ENCODE peak calls at places on chromosomes 16 and 17, in four cellular contexts. O is tibial artery, Y is neural progenitor cell, H is mammary epithelial cell. V is an unnamed sample.

GRCh38 chr17:55398689-55399088 is 22.9 kb downstream of the MMD start:
- DNase-seq in O (no peak), Y (no peak), H (no peak), V (no peak)

GRCh38 chr17:14048169-14048568 is 21.1 kb upstream of the COX10 start:
- DNase-seq in O (no peak), Y (peak), H (no peak), V (no peak)

GRCh38 chr17:55437165-55437605 is 15.6 kb upstream of the MMD start:
- DNase-seq in O (no peak), Y (peak), H (no peak), V (no peak)

GRCh38 chr17:1583569-1583968 is 21.0 kb upstream of the PITPNA start:
- DNase-seq in O (no peak), Y (no peak), H (no peak), V (no peak)

GRCh38 chr16:22664561-22664997 is 149.4 kb upstream of the HS3ST2 start:
- DNase-seq in O (no peak), Y (no peak), H (no peak), V (no peak)

GRCh38 chr17:44086364-44087311 is 16.1 kb downstream of the G6PC3 start:
- DNase-seq in O (no peak), Y (peak), H (peak), V (no peak)

GRCh38 chr17:8162997-8163977 is 539 bp upstream of the VAMP2 start:
- DNase-seq in O (no peak), Y (peak), H (no peak), V (no peak)

GRCh38 chr16:83214671-83215070 is 587.9 kb downstream of the CDH13 start:
- DNase-seq in O (no peak), Y (no peak), H (peak), V (no peak)

GRCh38 chr17:55527520-55528118 is 16.4 kb upstream of the SMIM36 start:
- DNase-seq in O (peak), Y (peak), H (peak), V (no peak)

GRCh38 chr17:29747660-29748059 is 124.9 kb upstream of the CORO6 start:
- DNase-seq in O (no peak), Y (no peak), H (no peak), V (no peak)

GRCh38 chr17:34997355-34997862 is 17.1 kb downstream of the LIG3 start:
- DNase-seq in O (peak), Y (no peak), H (no peak), V (no peak)

GRCh38 chr17:1732241-1733046 is 7.9 kb downstream of the WDR81 start:
- DNase-seq in O (no peak), Y (no peak), H (no peak), V (no peak)

GRCh38 chr17:38889745-38890409 is 20.0 kb downstream of the LASP1 start:
- DNase-seq in O (no peak), Y (no peak), H (no peak), V (no peak)

GRCh38 chr16:65917466-65917865 is 449.0 kb upstream of the CDH5 start:
- DNase-seq in O (no peak), Y (no peak), H (no peak), V (no peak)

GRCh38 chr16:68351991-68352431 is 41.2 kb downstream of the PRMT7 start:
- DNase-seq in O (no peak), Y (no peak), H (no peak), V (no peak)

GRCh38 chr16:8853611-8854010 is 15.2 kb downstream of the CARHSP1 start:
- DNase-seq in O (no peak), Y (no peak), H (no peak), V (no peak)

GRCh38 chr16:48420437-48420836 is 35.2 kb upstream of the SIAH1 start:
- DNase-seq in O (no peak), Y (no peak), H (peak), V (no peak)

GRCh38 chr16:19366384-19366783 is 51.3 kb upstream of the TMC5 start:
- DNase-seq in O (no peak), Y (no peak), H (no peak), V (no peak)

GRCh38 chr16:55282441-55282840 is 41.6 kb upstream of the IRX6 start:
- DNase-seq in O (no peak), Y (no peak), H (no peak), V (no peak)

GRCh38 chr17:44916059-44916780 is 920 bp upstream of the GFAP start:
- DNase-seq in O (no peak), Y (peak), H (no peak), V (no peak)

GRCh38 chr16:74472010-74472409 is 50.7 kb upstream of the CLEC18B start:
- DNase-seq in O (no peak), Y (no peak), H (no peak), V (no peak)

GRCh38 chr17:17050346-17051345 is 8.4 kb downstream of the MPRIP start:
- DNase-seq in O (peak), Y (no peak), H (no peak), V (no peak)
- H3K27ac ChIP-seq in O (peak), Y (no peak), H (no peak), V (no peak)

GRCh38 chr17:48036693-48037035 is 933 bp downstream of the COPZ2 start:
- DNase-seq in O (no peak), Y (no peak), H (no peak), V (no peak)
- H3K27ac ChIP-seq in O (peak), Y (no peak), H (no peak), V (no peak)

GRCh38 chr16:84833142-84833495 is 13.3 kb downstream of the CRISPLD2 start:
- DNase-seq in O (no peak), Y (no peak), H (no peak), V (no peak)

GRCh38 chr16:84832488-84833141 is 12.8 kb downstream of the CRISPLD2 start:
- DNase-seq in O (peak), Y (no peak), H (no peak), V (no peak)

GRCh38 chr16:84834403-84834772 is 14.6 kb downstream of the CRISPLD2 start:
- DNase-seq in O (no peak), Y (no peak), H (no peak), V (no peak)

GRCh38 chr16:84836234-84836647 is 16.5 kb downstream of the CRISPLD2 start:
- DNase-seq in O (peak), Y (peak), H (peak), V (no peak)

DNA sequence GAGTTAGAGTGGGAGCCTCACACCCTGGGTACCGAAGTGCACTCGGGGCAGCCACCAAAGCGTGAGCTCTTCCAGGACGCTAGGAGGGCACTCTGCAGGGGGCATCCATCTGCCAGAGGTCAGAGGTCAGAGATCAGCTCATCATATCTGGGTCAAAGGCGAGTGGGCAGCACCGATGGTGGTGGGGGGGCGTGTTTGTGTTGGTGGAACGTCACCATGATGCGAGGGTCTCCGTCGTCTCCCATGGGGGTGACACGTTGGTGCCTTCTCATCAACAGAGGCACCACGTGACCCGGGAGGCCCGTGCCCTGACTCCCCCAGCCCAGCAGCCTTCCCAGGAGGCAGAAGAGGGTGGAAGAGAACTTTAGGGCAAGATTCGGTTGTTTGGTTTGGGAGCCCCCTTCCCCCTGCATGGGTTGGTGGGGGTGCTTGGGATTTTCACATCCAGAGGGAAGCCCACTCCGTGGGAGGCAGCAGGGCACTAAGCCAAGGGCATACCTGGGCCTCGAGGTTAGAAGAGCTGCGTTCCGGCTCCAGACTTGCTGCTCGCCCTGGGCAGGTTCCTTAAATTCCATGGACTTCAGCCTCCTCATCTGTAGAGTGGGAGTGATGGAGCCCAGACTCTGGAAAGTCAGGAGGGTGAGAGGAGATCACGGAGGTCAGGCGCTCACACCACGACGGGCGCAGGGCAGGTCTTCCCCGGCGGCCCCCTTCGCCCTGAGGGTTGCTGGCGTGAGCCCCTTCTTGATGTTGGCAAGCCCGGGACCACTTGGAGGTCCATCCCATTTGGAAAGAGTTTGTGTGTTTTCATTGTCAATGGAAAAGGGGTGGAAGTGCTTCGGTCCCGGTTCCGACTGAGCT is 14.0 kb downstream of the CRISPLD2 start:
- DNase-seq in O (no peak), Y (no peak), H (no peak), V (no peak)
- H3K27ac ChIP-seq in O (peak), Y (no peak), H (no peak), V (no peak)

GRCh38 chr16:50742521-50743150 is 750 bp downstream of the CYLD start:
- DNase-seq in O (peak), Y (peak), H (peak), V (peak)
- H3K27ac ChIP-seq in O (peak), Y (no peak), H (peak), V (peak)

GRCh38 chr16:78605548-78606097 is 506.2 kb downstream of the WWOX start:
- DNase-seq in O (no peak), Y (no peak), H (no peak), V (no peak)
- H3K27ac ChIP-seq in O (no peak), Y (peak), H (no peak), V (no peak)

DNA sequence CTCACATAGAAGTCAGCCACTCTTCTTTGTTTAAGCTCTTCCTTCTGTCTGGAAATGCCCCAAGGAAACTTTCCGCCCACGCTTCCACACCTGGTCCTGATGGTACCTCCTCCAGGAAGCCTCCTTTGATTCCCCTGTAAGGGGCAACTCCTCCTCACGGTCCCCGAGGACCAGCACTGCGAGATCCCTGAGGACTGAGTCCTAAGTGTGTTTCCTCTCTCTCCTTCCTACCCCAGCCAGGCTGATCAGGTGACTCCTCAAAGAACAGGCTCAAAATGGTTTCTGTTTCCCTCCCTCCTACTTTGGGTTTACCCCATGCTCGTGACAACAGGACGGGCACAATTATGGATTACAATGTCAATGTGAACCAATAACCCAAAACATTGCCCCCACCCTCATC is 63.0 kb upstream of the MED9 start:
- DNase-seq in O (no peak), Y (no peak), H (no peak), V (no peak)
- H3K27ac ChIP-seq in O (no peak), Y (no peak), H (peak), V (no peak)

GRCh38 chr17:3894188-3894587 is 1.3 kb upstream of the CAMKK1 start:
- DNase-seq in O (no peak), Y (no peak), H (no peak), V (no peak)
- H3K27ac ChIP-seq in O (peak), Y (no peak), H (no peak), V (no peak)

GRCh38 chr16:27326738-27327585 is 13.2 kb downstream of the IL4R start:
- DNase-seq in O (peak), Y (peak), H (peak), V (no peak)
- H3K27ac ChIP-seq in O (peak), Y (no peak), H (peak), V (peak)

DNA sequence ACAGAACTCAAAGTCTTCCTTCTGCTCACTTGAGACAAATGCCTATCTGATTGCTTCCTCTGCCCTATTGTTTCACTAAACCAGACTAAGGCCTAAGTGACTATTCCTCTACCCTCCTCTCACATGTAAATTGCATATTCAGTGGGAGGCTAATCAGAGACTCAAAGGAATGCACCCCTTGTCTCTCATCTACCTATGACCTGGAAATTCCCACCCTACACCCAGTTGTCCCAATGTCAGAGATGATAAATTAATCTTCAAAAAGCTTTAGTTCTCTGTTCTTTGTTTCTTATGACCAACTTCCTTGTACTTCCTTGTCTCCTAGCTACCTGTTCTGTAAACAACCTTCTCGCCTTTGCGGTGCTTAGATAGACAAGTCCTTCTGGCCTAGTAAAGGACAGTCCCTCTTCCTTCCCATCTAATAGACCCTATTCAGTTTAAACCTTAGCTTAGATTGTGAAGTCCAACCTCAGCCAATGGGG is 76.0 kb downstream of the EMP2 start:
- DNase-seq in O (no peak), Y (peak), H (no peak), V (no peak)
- H3K27ac ChIP-seq in O (no peak), Y (no peak), H (no peak), V (no peak)

GRCh38 chr16:89407925-89408300 is 82.4 kb downstream of the ANKRD11 start:
- DNase-seq in O (peak), Y (no peak), H (no peak), V (no peak)
- H3K27ac ChIP-seq in O (peak), Y (peak), H (no peak), V (peak)

V was measured in CD4-positive, alpha-beta memory T cell.